ENCODE peak calls at places on chromosomes 13 and 19, in ten cellular contexts. One of them, this sample, is unnamed.

GRCh38 chr13:27161423-27161822 is 10.2 kb downstream of the USP12 start:
- DNase-seq in effector memory CD4-positive, alpha-beta T cell: no peak
- DNase-seq in brain microvascular endothelial cell: no peak
- DNase-seq in kidney: no peak
- DNase-seq in RWPE1: no peak
- DNase-seq in CD4-positive, CD25-positive, alpha-beta regulatory T cell: no peak
- DNase-seq in Karpas-422: no peak
- DNase-seq in stomach: no peak
- DNase-seq in trophoblast cell: no peak
- DNase-seq in body of pancreas: no peak
- DNase-seq in this sample: no peak

GRCh38 chr13:97359181-97360057 is 74.5 kb upstream of the RAP2A start:
- DNase-seq in effector memory CD4-positive, alpha-beta T cell: peak
- DNase-seq in brain microvascular endothelial cell: peak
- DNase-seq in kidney: no peak
- DNase-seq in RWPE1: peak
- DNase-seq in CD4-positive, CD25-positive, alpha-beta regulatory T cell: peak
- DNase-seq in Karpas-422: peak
- DNase-seq in stomach: peak
- DNase-seq in trophoblast cell: peak
- DNase-seq in body of pancreas: peak
- DNase-seq in this sample: peak

GRCh38 chr19:50242586-50242985 is 39.2 kb downstream of the MYH14 start:
- DNase-seq in effector memory CD4-positive, alpha-beta T cell: no peak
- DNase-seq in brain microvascular endothelial cell: no peak
- DNase-seq in kidney: no peak
- DNase-seq in RWPE1: no peak
- DNase-seq in CD4-positive, CD25-positive, alpha-beta regulatory T cell: no peak
- DNase-seq in Karpas-422: no peak
- DNase-seq in stomach: no peak
- DNase-seq in trophoblast cell: no peak
- DNase-seq in body of pancreas: no peak
- DNase-seq in this sample: no peak

GRCh38 chr19:17722655-17723240 is 3.5 kb downstream of the MAP1S start:
- DNase-seq in effector memory CD4-positive, alpha-beta T cell: no peak
- DNase-seq in brain microvascular endothelial cell: no peak
- DNase-seq in kidney: no peak
- DNase-seq in RWPE1: no peak
- DNase-seq in CD4-positive, CD25-positive, alpha-beta regulatory T cell: no peak
- DNase-seq in Karpas-422: no peak
- DNase-seq in stomach: no peak
- DNase-seq in trophoblast cell: no peak
- DNase-seq in body of pancreas: no peak
- DNase-seq in this sample: no peak

GRCh38 chr13:72229067-72229466 is 362.1 kb upstream of the DACH1 start:
- DNase-seq in effector memory CD4-positive, alpha-beta T cell: no peak
- DNase-seq in brain microvascular endothelial cell: no peak
- DNase-seq in kidney: no peak
- DNase-seq in RWPE1: no peak
- DNase-seq in CD4-positive, CD25-positive, alpha-beta regulatory T cell: no peak
- DNase-seq in Karpas-422: no peak
- DNase-seq in stomach: no peak
- DNase-seq in trophoblast cell: no peak
- DNase-seq in body of pancreas: no peak
- DNase-seq in this sample: no peak

GRCh38 chr13:85316501-85316900 is 482.7 kb downstream of the SLITRK6 start:
- DNase-seq in effector memory CD4-positive, alpha-beta T cell: no peak
- DNase-seq in brain microvascular endothelial cell: no peak
- DNase-seq in kidney: no peak
- DNase-seq in RWPE1: no peak
- DNase-seq in CD4-positive, CD25-positive, alpha-beta regulatory T cell: no peak
- DNase-seq in Karpas-422: peak
- DNase-seq in stomach: no peak
- DNase-seq in trophoblast cell: no peak
- DNase-seq in body of pancreas: no peak
- DNase-seq in this sample: no peak

GRCh38 chr19:28705008-28705407 is 507.9 kb downstream of the UQCRFS1 start:
- DNase-seq in effector memory CD4-positive, alpha-beta T cell: no peak
- DNase-seq in brain microvascular endothelial cell: peak
- DNase-seq in kidney: no peak
- DNase-seq in RWPE1: peak
- DNase-seq in CD4-positive, CD25-positive, alpha-beta regulatory T cell: no peak
- DNase-seq in Karpas-422: peak
- DNase-seq in stomach: no peak
- DNase-seq in trophoblast cell: peak
- DNase-seq in body of pancreas: peak
- DNase-seq in this sample: no peak

GRCh38 chr19:13768510-13768909 is 4.2 kb downstream of the MRI1 start:
- DNase-seq in effector memory CD4-positive, alpha-beta T cell: no peak
- DNase-seq in brain microvascular endothelial cell: no peak
- DNase-seq in kidney: peak
- DNase-seq in RWPE1: no peak
- DNase-seq in CD4-positive, CD25-positive, alpha-beta regulatory T cell: no peak
- DNase-seq in Karpas-422: no peak
- DNase-seq in stomach: no peak
- DNase-seq in trophoblast cell: no peak
- DNase-seq in body of pancreas: no peak
- DNase-seq in this sample: no peak

GRCh38 chr19:50479761-50480251 is 3.2 kb upstream of the GARIN5A start:
- DNase-seq in effector memory CD4-positive, alpha-beta T cell: no peak
- DNase-seq in brain microvascular endothelial cell: no peak
- DNase-seq in kidney: peak
- DNase-seq in RWPE1: no peak
- DNase-seq in CD4-positive, CD25-positive, alpha-beta regulatory T cell: no peak
- DNase-seq in Karpas-422: no peak
- DNase-seq in stomach: no peak
- DNase-seq in trophoblast cell: no peak
- DNase-seq in body of pancreas: no peak
- DNase-seq in this sample: no peak

GRCh38 chr19:30671622-30672051 is 299.5 kb downstream of the ZNF536 start:
- DNase-seq in effector memory CD4-positive, alpha-beta T cell: no peak
- DNase-seq in brain microvascular endothelial cell: no peak
- DNase-seq in kidney: peak
- DNase-seq in RWPE1: no peak
- DNase-seq in CD4-positive, CD25-positive, alpha-beta regulatory T cell: no peak
- DNase-seq in Karpas-422: no peak
- DNase-seq in stomach: peak
- DNase-seq in trophoblast cell: no peak
- DNase-seq in body of pancreas: peak
- DNase-seq in this sample: no peak

GRCh38 chr13:51425410-51426042 is 27.3 kb downstream of the INTS6 start:
- DNase-seq in effector memory CD4-positive, alpha-beta T cell: no peak
- DNase-seq in brain microvascular endothelial cell: no peak
- DNase-seq in kidney: no peak
- DNase-seq in RWPE1: no peak
- DNase-seq in CD4-positive, CD25-positive, alpha-beta regulatory T cell: no peak
- DNase-seq in Karpas-422: no peak
- DNase-seq in stomach: no peak
- DNase-seq in trophoblast cell: no peak
- DNase-seq in body of pancreas: no peak
- DNase-seq in this sample: no peak

GRCh38 chr13:75318138-75318833 is 163.7 kb downstream of the TBC1D4 start:
- DNase-seq in effector memory CD4-positive, alpha-beta T cell: no peak
- DNase-seq in brain microvascular endothelial cell: no peak
- DNase-seq in kidney: no peak
- DNase-seq in RWPE1: no peak
- DNase-seq in CD4-positive, CD25-positive, alpha-beta regulatory T cell: no peak
- DNase-seq in Karpas-422: no peak
- DNase-seq in stomach: no peak
- DNase-seq in trophoblast cell: no peak
- DNase-seq in body of pancreas: no peak
- DNase-seq in this sample: no peak

GRCh38 chr13:66585669-66586203 is 644.4 kb downstream of the PCDH9 start:
- DNase-seq in effector memory CD4-positive, alpha-beta T cell: no peak
- DNase-seq in brain microvascular endothelial cell: no peak
- DNase-seq in kidney: no peak
- DNase-seq in RWPE1: no peak
- DNase-seq in CD4-positive, CD25-positive, alpha-beta regulatory T cell: no peak
- DNase-seq in Karpas-422: no peak
- DNase-seq in stomach: no peak
- DNase-seq in trophoblast cell: no peak
- DNase-seq in body of pancreas: no peak
- DNase-seq in this sample: no peak

GRCh38 chr19:29079331-29079730 is 133.6 kb downstream of the UQCRFS1 start:
- DNase-seq in effector memory CD4-positive, alpha-beta T cell: no peak
- DNase-seq in brain microvascular endothelial cell: no peak
- DNase-seq in kidney: no peak
- DNase-seq in RWPE1: no peak
- DNase-seq in CD4-positive, CD25-positive, alpha-beta regulatory T cell: no peak
- DNase-seq in Karpas-422: no peak
- DNase-seq in stomach: no peak
- DNase-seq in trophoblast cell: peak
- DNase-seq in body of pancreas: no peak
- DNase-seq in this sample: no peak

GRCh38 chr13:51995677-51996551 is 15.3 kb downstream of the ATP7B start:
- DNase-seq in effector memory CD4-positive, alpha-beta T cell: no peak
- DNase-seq in brain microvascular endothelial cell: no peak
- DNase-seq in kidney: no peak
- DNase-seq in RWPE1: no peak
- DNase-seq in CD4-positive, CD25-positive, alpha-beta regulatory T cell: no peak
- DNase-seq in Karpas-422: no peak
- DNase-seq in stomach: peak
- DNase-seq in trophoblast cell: no peak
- DNase-seq in body of pancreas: peak
- DNase-seq in this sample: peak

GRCh38 chr19:36113895-36114762 is 546 bp downstream of the POLR2I start:
- DNase-seq in effector memory CD4-positive, alpha-beta T cell: no peak
- DNase-seq in brain microvascular endothelial cell: peak
- DNase-seq in kidney: no peak
- DNase-seq in RWPE1: no peak
- DNase-seq in CD4-positive, CD25-positive, alpha-beta regulatory T cell: no peak
- DNase-seq in Karpas-422: peak
- DNase-seq in stomach: peak
- DNase-seq in trophoblast cell: peak
- DNase-seq in body of pancreas: peak
- DNase-seq in this sample: no peak

GRCh38 chr19:1841209-1841924 is 6.9 kb downstream of the REXO1 start:
- DNase-seq in effector memory CD4-positive, alpha-beta T cell: no peak
- DNase-seq in brain microvascular endothelial cell: no peak
- DNase-seq in kidney: peak
- DNase-seq in RWPE1: no peak
- DNase-seq in CD4-positive, CD25-positive, alpha-beta regulatory T cell: no peak
- DNase-seq in Karpas-422: no peak
- DNase-seq in stomach: no peak
- DNase-seq in trophoblast cell: no peak
- DNase-seq in body of pancreas: no peak
- DNase-seq in this sample: no peak
- H3K27ac ChIP-seq in effector memory CD4-positive, alpha-beta T cell: no peak
- H3K27ac ChIP-seq in brain microvascular endothelial cell: no peak
- H3K27ac ChIP-seq in kidney: peak
- H3K27ac ChIP-seq in RWPE1: peak
- H3K27ac ChIP-seq in CD4-positive, CD25-positive, alpha-beta regulatory T cell: no peak
- H3K27ac ChIP-seq in Karpas-422: no peak
- H3K27ac ChIP-seq in stomach: no peak
- H3K27ac ChIP-seq in trophoblast cell: no peak
- H3K27ac ChIP-seq in body of pancreas: no peak
- H3K27ac ChIP-seq in this sample: peak

DNA sequence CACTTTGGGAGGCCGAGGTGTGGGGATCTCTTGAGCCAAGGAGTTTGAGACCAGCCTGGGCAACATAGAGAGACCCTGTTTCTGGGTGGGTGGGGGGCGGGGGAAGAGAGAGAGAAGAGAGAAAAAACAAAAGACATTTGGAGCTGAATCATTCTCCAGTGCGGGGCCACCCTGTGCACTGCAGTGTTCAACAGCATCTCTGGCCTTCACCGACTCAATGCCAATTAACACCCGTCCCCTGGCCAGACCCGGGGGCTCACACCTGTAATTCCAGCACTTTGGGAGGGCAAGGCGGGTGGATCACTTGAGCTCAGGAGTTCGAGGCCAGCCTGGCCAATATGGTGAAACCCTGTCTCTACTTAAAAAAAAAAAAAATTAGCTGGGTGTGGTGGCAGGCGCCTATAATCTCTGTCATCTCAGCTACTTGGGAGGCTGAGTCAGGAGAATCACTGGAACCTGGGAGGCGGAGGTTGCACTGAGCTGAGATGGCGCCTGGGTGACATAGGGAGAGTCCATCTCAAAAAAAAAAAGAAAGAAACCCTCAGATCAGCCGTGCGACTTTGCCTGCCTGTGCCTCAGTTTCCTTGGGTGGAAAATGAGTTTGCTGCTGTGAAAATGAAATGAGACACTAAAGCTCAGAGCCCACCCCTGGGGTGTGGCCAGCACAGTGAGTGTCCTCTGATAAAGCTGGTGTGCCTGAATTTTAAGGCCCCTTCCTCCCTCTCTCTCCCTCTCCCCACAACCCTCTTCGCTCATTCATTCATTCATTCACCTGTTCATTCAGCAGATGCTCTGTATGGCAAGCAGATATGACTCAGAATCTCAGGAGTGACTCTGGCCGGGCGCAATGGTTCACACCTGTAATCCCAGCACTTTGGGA is 6.4 kb downstream of the KLF2 start:
- DNase-seq in effector memory CD4-positive, alpha-beta T cell: no peak
- DNase-seq in brain microvascular endothelial cell: peak
- DNase-seq in kidney: no peak
- DNase-seq in RWPE1: no peak
- DNase-seq in CD4-positive, CD25-positive, alpha-beta regulatory T cell: no peak
- DNase-seq in Karpas-422: no peak
- DNase-seq in stomach: no peak
- DNase-seq in trophoblast cell: peak
- DNase-seq in body of pancreas: no peak
- DNase-seq in this sample: no peak
- H3K27ac ChIP-seq in effector memory CD4-positive, alpha-beta T cell: peak
- H3K27ac ChIP-seq in brain microvascular endothelial cell: peak
- H3K27ac ChIP-seq in kidney: no peak
- H3K27ac ChIP-seq in RWPE1: peak
- H3K27ac ChIP-seq in CD4-positive, CD25-positive, alpha-beta regulatory T cell: peak
- H3K27ac ChIP-seq in Karpas-422: no peak
- H3K27ac ChIP-seq in stomach: peak
- H3K27ac ChIP-seq in trophoblast cell: no peak
- H3K27ac ChIP-seq in body of pancreas: no peak
- H3K27ac ChIP-seq in this sample: no peak

GRCh38 chr13:40706439-40706838 is 40.0 kb upstream of the FOXO1 start:
- DNase-seq in effector memory CD4-positive, alpha-beta T cell: no peak
- DNase-seq in brain microvascular endothelial cell: no peak
- DNase-seq in kidney: no peak
- DNase-seq in RWPE1: no peak
- DNase-seq in CD4-positive, CD25-positive, alpha-beta regulatory T cell: no peak
- DNase-seq in Karpas-422: no peak
- DNase-seq in stomach: no peak
- DNase-seq in trophoblast cell: no peak
- DNase-seq in body of pancreas: no peak
- DNase-seq in this sample: no peak
- H3K27ac ChIP-seq in effector memory CD4-positive, alpha-beta T cell: no peak
- H3K27ac ChIP-seq in brain microvascular endothelial cell: no peak
- H3K27ac ChIP-seq in kidney: no peak
- H3K27ac ChIP-seq in RWPE1: no peak
- H3K27ac ChIP-seq in CD4-positive, CD25-positive, alpha-beta regulatory T cell: no peak
- H3K27ac ChIP-seq in Karpas-422: no peak
- H3K27ac ChIP-seq in stomach: no peak
- H3K27ac ChIP-seq in trophoblast cell: no peak
- H3K27ac ChIP-seq in body of pancreas: no peak
- H3K27ac ChIP-seq in this sample: no peak

DNA sequence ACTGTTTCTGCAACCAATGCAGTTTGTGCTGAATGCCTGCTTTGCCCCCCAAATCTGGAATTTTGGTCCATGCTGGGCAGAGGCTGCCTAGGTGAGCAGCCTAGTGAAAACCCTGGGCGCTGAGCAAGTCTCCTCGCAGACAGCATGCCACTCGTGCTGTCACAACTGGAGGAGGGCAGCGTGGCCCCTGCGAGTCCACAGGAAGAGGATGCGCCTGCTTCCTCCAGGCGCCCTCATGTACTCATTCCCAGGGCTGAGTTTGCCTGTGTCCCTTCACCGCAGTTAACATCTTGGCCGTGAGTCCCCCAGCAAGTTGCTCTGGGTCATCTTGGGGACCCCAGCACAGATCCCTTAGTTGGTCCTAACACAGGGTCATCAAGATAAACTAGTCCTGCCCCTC is 26.2 kb upstream of the TMEM160 start:
- DNase-seq in effector memory CD4-positive, alpha-beta T cell: no peak
- DNase-seq in brain microvascular endothelial cell: no peak
- DNase-seq in kidney: peak
- DNase-seq in RWPE1: no peak
- DNase-seq in CD4-positive, CD25-positive, alpha-beta regulatory T cell: no peak
- DNase-seq in Karpas-422: no peak
- DNase-seq in stomach: no peak
- DNase-seq in trophoblast cell: no peak
- DNase-seq in body of pancreas: no peak
- DNase-seq in this sample: no peak
- H3K27ac ChIP-seq in effector memory CD4-positive, alpha-beta T cell: no peak
- H3K27ac ChIP-seq in brain microvascular endothelial cell: no peak
- H3K27ac ChIP-seq in kidney: no peak
- H3K27ac ChIP-seq in RWPE1: peak
- H3K27ac ChIP-seq in CD4-positive, CD25-positive, alpha-beta regulatory T cell: no peak
- H3K27ac ChIP-seq in Karpas-422: no peak
- H3K27ac ChIP-seq in stomach: no peak
- H3K27ac ChIP-seq in trophoblast cell: no peak
- H3K27ac ChIP-seq in body of pancreas: no peak
- H3K27ac ChIP-seq in this sample: no peak

This sample was measured in caudate nucleus.